ENCODE peak calls at places on chromosome 16, in seven cellular contexts. E, R, F, W, B, N and P are unnamed samples. For H3K36me3, the result is how much of the 10 kb centered on the place peaks cover.

GRCh38 chr16:85162478-85163277 is 50.4 kb upstream of the CIBAR2 start:
- DNase-seq in E (no peak), R (peak), F (peak), W (no peak), B (no peak), N (peak), P (no peak)

GRCh38 chr16:772959-773358 is 12.4 kb downstream of the MSLN start:
- DNase-seq in E (no peak), R (no peak), F (no peak), W (no peak), B (no peak), N (no peak), P (no peak)

GRCh38 chr16:78284957-78285434 is 185.5 kb downstream of the WWOX start:
- DNase-seq in E (no peak), R (no peak), F (no peak), W (no peak), B (no peak), N (no peak), P (no peak)

GRCh38 chr16:28205974-28206373 is 5.8 kb downstream of the XPO6 start:
- DNase-seq in E (no peak), R (no peak), F (no peak), W (no peak), B (no peak), N (no peak), P (no peak)

GRCh38 chr16:1152123-1152638 is 725 bp upstream of the CACNA1H start:
- DNase-seq in E (peak), R (peak), F (no peak), W (peak), B (peak), N (no peak), P (no peak)

GRCh38 chr16:70454221-70455034 is at the start of gene FCSK:
- DNase-seq in E (peak), R (peak), F (peak), W (peak), B (peak), N (peak), P (peak)

GRCh38 chr16:66856801-66857200 is 12.6 kb downstream of the CA7 start:
- DNase-seq in E (no peak), R (no peak), F (peak), W (no peak), B (no peak), N (no peak), P (peak)

GRCh38 chr16:66366433-66367299 is at the start of gene CDH5:
- DNase-seq in E (no peak), R (peak), F (no peak), W (no peak), B (no peak), N (peak), P (peak)

GRCh38 chr16:31202402-31203385 is at the start of gene PYCARD:
- DNase-seq in E (no peak), R (peak), F (peak), W (peak), B (no peak), N (no peak), P (peak)

GRCh38 chr16:9091867-9092281 is 430 bp downstream of the HAPSTR1 start:
- DNase-seq in E (peak), R (peak), F (peak), W (peak), B (no peak), N (no peak), P (no peak)

GRCh38 chr16:1042776-1043349 is 29.7 kb upstream of the SSTR5 start:
- DNase-seq in E (no peak), R (no peak), F (no peak), W (no peak), B (no peak), N (no peak), P (no peak)

GRCh38 chr16:27341549-27341948 is 27.8 kb downstream of the IL4R start:
- DNase-seq in E (no peak), R (no peak), F (no peak), W (no peak), B (no peak), N (no peak), P (no peak)

GRCh38 chr16:72848045-72848410 is 199.9 kb downstream of the ZFHX3 start:
- DNase-seq in E (no peak), R (no peak), F (no peak), W (no peak), B (no peak), N (no peak), P (no peak)

GRCh38 chr16:81818514-81819304 is 39.6 kb downstream of the PLCG2 start:
- DNase-seq in E (no peak), R (no peak), F (no peak), W (no peak), B (no peak), N (no peak), P (no peak)

GRCh38 chr16:24539850-24540484 is 601 bp downstream of the RBBP6 start:
- DNase-seq in E (peak), R (peak), F (peak), W (no peak), B (no peak), N (no peak), P (no peak)

GRCh38 chr16:50067290-50067853 is 1.6 kb downstream of the HEATR3 start:
- DNase-seq in E (peak), R (no peak), F (no peak), W (no peak), B (peak), N (no peak), P (peak)

GRCh38 chr16:66660422-66661209 is 35.9 kb downstream of the CMTM4 start:
- DNase-seq in E (no peak), R (peak), F (peak), W (no peak), B (no peak), N (peak), P (peak)

GRCh38 chr16:87948735-87949070 is 2.5 kb upstream of the BANP start:
- DNase-seq in E (no peak), R (no peak), F (peak), W (no peak), B (no peak), N (no peak), P (no peak)

GRCh38 chr16:67312450-67313118 is 14.0 kb downstream of the KCTD19 start:
- DNase-seq in E (no peak), R (no peak), F (no peak), W (no peak), B (no peak), N (no peak), P (no peak)

GRCh38 chr16:81688182-81688581 is 90.9 kb upstream of the PLCG2 start:
- DNase-seq in E (no peak), R (no peak), F (no peak), W (no peak), B (no peak), N (no peak), P (no peak)

GRCh38 chr16:31215287-31216115 is 1.4 kb downstream of the PYDC1 start:
- DNase-seq in E (peak), R (peak), F (peak), W (no peak), B (no peak), N (no peak), P (peak)

GRCh38 chr16:85733155-85733838 is 17.6 kb downstream of the C16orf74 start:
- DNase-seq in E (no peak), R (no peak), F (no peak), W (no peak), B (no peak), N (peak), P (no peak)

GRCh38 chr16:88914750-88915368 is 48.4 kb upstream of the PABPN1L start:
- DNase-seq in E (no peak), R (no peak), F (no peak), W (no peak), B (no peak), N (no peak), P (peak)

GRCh38 chr16:8621221-8621571 is 302 bp upstream of the METTL22 start:
- DNase-seq in E (no peak), R (no peak), F (no peak), W (no peak), B (no peak), N (no peak), P (no peak)

GRCh38 chr16:66652661-66653060 is 43.9 kb downstream of the CMTM4 start:
- DNase-seq in E (no peak), R (no peak), F (no peak), W (no peak), B (no peak), N (no peak), P (no peak)

GRCh38 chr16:53054670-53055485 is at the start of gene CHD9:
- DNase-seq in E (peak), R (peak), F (peak), W (peak), B (peak), N (peak), P (peak)

GRCh38 chr16:57447142-57447962 is at the start of the genes CIAPIN1 and COQ9:
- DNase-seq in E (peak), R (peak), F (peak), W (peak), B (peak), N (peak), P (peak)

GRCh38 chr16:57446530-57447141 is 549 bp downstream of the CIAPIN1 start:
- DNase-seq in E (no peak), R (peak), F (peak), W (no peak), B (no peak), N (peak), P (no peak)

DNA sequence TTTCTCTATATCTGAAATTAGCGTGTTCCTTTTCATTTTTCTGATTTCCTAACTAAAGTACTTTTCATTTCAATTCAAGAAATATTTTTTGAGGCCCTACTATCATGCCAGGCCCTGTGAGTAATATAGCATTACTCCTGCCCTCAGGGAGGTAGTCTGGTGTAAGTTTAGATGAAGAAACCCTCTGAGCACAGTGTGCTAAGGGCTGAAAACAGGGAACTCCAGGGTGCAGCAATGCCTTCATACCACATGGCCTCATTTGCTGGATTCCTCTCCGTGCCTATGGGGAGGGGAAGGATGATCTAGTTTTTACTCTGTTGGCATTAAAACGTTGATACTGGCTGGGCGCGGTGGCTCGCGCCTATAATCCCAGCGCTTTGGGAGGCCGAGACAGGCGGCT is 4.7 kb downstream of the COQ9 start:
- DNase-seq in E (no peak), R (no peak), F (no peak), W (no peak), B (no peak), N (no peak), P (no peak)
- H3K36me3 ChIP-seq in E (under half), R (under half), F (under half), W (under half), B (under half), N (half or more), P (under half)

GRCh38 chr16:3295783-3296182 is 9.4 kb downstream of the TIGD7 start:
- DNase-seq in E (no peak), R (no peak), F (no peak), W (no peak), B (no peak), N (no peak), P (peak)

GRCh38 chr16:3289998-3290673 is 6.8 kb downstream of the ZNF263 start:
- DNase-seq in E (no peak), R (no peak), F (no peak), W (no peak), B (no peak), N (no peak), P (no peak)

GRCh38 chr16:3295209-3295608 is 10.0 kb downstream of the TIGD7 start:
- DNase-seq in E (no peak), R (no peak), F (no peak), W (no peak), B (no peak), N (no peak), P (peak)

GRCh38 chr16:3292604-3293003 is 9.3 kb downstream of the ZNF263 start:
- DNase-seq in E (no peak), R (no peak), F (no peak), W (no peak), B (no peak), N (no peak), P (no peak)
- H3K36me3 ChIP-seq in E (under half), R (under half), F (under half), W (half or more), B (under half), N (half or more), P (under half)

GRCh38 chr16:11025120-11025531 is 80.8 kb downstream of the CLEC16A start:
- DNase-seq in E (no peak), R (no peak), F (no peak), W (no peak), B (no peak), N (no peak), P (no peak)
- H3K36me3 ChIP-seq in E (under half), R (under half), F (under half), W (under half), B (under half), N (half or more), P (under half)

GRCh38 chr16:84082110-84082509 is 34.6 kb downstream of the MBTPS1 start:
- DNase-seq in E (no peak), R (no peak), F (no peak), W (no peak), B (no peak), N (no peak), P (peak)

GRCh38 chr16:84079664-84080063 is 37.1 kb upstream of the SLC38A8 start:
- DNase-seq in E (no peak), R (no peak), F (no peak), W (no peak), B (no peak), N (no peak), P (no peak)

GRCh38 chr16:84080378-84080777 is 36.4 kb downstream of the MBTPS1 start:
- DNase-seq in E (no peak), R (no peak), F (no peak), W (no peak), B (no peak), N (no peak), P (no peak)

GRCh38 chr16:84081446-84081989 is 35.2 kb downstream of the MBTPS1 start:
- DNase-seq in E (no peak), R (no peak), F (no peak), W (no peak), B (no peak), N (no peak), P (no peak)

DNA sequence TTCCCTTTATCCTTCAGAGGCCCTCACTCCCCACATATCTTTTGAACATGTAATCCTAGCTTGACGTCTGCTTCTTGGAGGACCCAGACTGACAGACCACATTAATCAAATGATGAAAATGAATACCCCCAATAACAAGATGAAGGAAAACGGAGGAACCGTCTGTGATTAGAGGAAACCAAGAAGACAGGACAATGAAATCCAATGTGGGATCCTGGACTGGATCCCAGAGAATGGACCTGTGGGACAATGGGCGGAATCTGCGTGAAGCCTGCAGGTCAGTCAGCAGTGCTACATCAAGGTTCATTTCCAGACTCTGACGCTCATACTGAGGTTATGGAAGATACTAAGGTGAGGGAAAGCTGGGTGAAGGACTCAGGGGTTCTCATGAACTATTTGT is 35.9 kb downstream of the MBTPS1 start:
- DNase-seq in E (no peak), R (no peak), F (no peak), W (no peak), B (no peak), N (no peak), P (no peak)
- H3K36me3 ChIP-seq in E (half or more), R (under half), F (under half), W (half or more), B (under half), N (half or more), P (under half)

DNA sequence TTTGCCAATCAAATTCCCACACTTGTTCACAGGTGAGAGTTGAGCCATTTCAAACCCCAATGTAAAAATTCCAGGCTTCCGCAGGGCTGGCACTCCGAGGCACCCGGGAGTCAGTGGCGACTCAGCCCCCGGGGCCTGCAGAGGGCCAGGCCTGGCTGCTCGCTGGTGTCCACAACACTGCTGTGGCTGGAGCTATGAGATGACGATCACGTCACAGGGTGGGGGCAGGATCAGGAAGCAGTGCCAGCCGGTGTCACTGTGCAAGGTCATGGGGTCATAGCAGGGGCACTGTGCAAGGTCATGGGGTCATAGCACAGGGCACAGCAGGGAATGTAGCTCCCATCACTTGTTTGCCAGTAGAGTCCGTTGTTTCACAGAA is 7.8 kb downstream of the VPS4A start:
- DNase-seq in E (peak), R (no peak), F (peak), W (no peak), B (no peak), N (no peak), P (no peak)
- H3K36me3 ChIP-seq in E (half or more), R (under half), F (under half), W (half or more), B (half or more), N (half or more), P (under half)

DNA sequence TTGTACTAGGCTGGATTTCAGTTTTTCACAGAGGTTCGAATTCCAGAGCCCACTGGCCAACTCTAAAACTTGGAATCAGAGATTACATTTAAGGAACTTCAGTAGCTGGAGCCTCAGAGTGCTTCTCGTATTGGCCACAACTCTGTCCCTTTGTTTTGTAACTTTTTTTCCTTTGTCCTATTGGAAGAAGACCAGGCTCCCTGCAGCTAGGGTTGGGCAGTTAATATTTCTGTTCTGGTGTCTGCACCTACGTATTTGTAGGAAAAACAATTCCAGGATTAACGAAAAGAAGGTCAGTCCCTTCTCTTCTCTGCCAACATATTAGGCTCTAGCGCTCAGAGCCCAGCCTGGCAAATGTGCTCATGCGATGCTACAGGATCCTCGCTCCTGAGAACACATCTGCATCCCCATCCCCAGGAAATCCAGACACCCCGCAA is 1.9 kb downstream of the CDH11 start:
- DNase-seq in E (no peak), R (peak), F (no peak), W (no peak), B (no peak), N (no peak), P (no peak)
- H3K36me3 ChIP-seq in E (under half), R (under half), F (under half), W (under half), B (under half), N (under half), P (under half)

GRCh38 chr16:22330326-22330725 is 33.1 kb downstream of the POLR3E start:
- DNase-seq in E (no peak), R (no peak), F (no peak), W (no peak), B (no peak), N (no peak), P (no peak)

GRCh38 chr16:22335668-22336246 is 38.5 kb downstream of the POLR3E start:
- DNase-seq in E (no peak), R (no peak), F (no peak), W (no peak), B (no peak), N (no peak), P (no peak)

GRCh38 chr16:22337045-22337444 is 37.4 kb downstream of the CDR2 start:
- DNase-seq in E (no peak), R (no peak), F (no peak), W (no peak), B (no peak), N (no peak), P (no peak)

GRCh38 chr16:22336581-22336980 is 37.8 kb downstream of the CDR2 start:
- DNase-seq in E (no peak), R (no peak), F (no peak), W (no peak), B (no peak), N (no peak), P (no peak)

DNA sequence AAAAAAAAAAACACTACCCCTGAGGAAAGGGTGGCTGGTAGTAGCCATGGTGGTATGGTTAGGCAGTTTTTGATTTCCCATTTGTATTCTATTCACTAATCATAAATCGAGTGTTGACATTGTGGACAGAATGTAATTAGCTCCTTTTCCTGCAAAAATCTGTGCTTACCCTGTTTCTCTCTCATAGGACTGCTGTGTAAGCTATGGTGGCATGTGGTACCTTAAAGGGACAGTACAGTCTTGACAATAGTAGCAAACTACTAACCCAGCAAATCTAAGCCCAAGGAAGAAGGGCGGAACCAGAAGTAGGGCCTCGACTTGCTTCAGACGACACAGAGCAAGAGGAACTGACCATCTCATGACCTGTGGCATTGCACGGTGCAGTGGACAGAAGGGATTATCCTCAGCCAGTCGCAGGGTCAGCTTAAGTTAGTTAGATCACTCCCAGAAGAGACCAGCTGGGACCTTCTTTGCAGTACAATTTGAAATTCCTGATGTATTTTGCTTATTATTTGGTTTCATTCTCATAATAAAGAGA is 36.3 kb downstream of the POLR3E start:
- DNase-seq in E (no peak), R (no peak), F (no peak), W (no peak), B (no peak), N (no peak), P (no peak)
- H3K36me3 ChIP-seq in E (half or more), R (under half), F (under half), W (half or more), B (under half), N (half or more), P (under half)

GRCh38 chr16:46922239-46922638 is 38.1 kb downstream of the GPT2 start:
- DNase-seq in E (no peak), R (no peak), F (no peak), W (no peak), B (no peak), N (no peak), P (no peak)
- H3K36me3 ChIP-seq in E (under half), R (under half), F (under half), W (under half), B (under half), N (under half), P (half or more)